ENCODE peak calls at places on chromosomes 13 and 19, in five cellular contexts. C, R, B, F and D are unnamed samples.
A peak's percentile ranks its signal among the peaks of the same experiment; 100 is the strongest.

GRCh38 chr13:33069365-33069764 is 53.1 kb downstream of the KL start:
- DNase-seq in C (peak; percentile 48), F (peak; percentile 10), R (no peak), B (no peak), D (no peak)

GRCh38 chr13:23956106-23956505 is 58.8 kb upstream of the C1QTNF9B start:
- DNase-seq in B (no peak), R (peak; percentile 31), F (no peak), C (no peak), D (no peak)

GRCh38 chr13:34308725-34309124 is 490.8 kb downstream of the RFC3 start:
- DNase-seq in C (no peak), R (no peak), F (no peak), B (no peak), D (no peak)

GRCh38 chr13:27349458-27349857 is 75.0 kb upstream of the GTF3A start:
- DNase-seq in C (no peak), F (no peak), R (no peak), B (no peak), D (no peak)

GRCh38 chr19:7506385-7507328 is 9.2 kb upstream of the ZNF358 start:
- DNase-seq in B (peak; percentile 52), C (peak; percentile 100), R (peak; percentile 99), F (peak; percentile 86), D (no peak)

GRCh38 chr19:42048992-42049391 is 21.0 kb downstream of the GRIK5 start:
- DNase-seq in C (no peak), R (no peak), F (no peak), B (no peak), D (no peak)

GRCh38 chr13:50592412-50593145 is 250.9 kb downstream of the DLEU7 start:
- DNase-seq in F (no peak), C (no peak), R (no peak), B (no peak), D (no peak)

GRCh38 chr13:110465696-110466095 is 95.8 kb downstream of the RAB20 start:
- DNase-seq in B (no peak), F (no peak), R (no peak), C (no peak), D (no peak)

GRCh38 chr19:5205388-5205787 is 135.2 kb downstream of the PTPRS start:
- DNase-seq in R (no peak), F (no peak), B (no peak), C (no peak), D (no peak)

GRCh38 chr19:17483605-17484002 is 13.3 kb downstream of the SLC27A1 start:
- DNase-seq in F (no peak), R (no peak), B (no peak), C (no peak), D (no peak)

GRCh38 chr19:43638214-43638990 is 1.2 kb downstream of the CADM4 start:
- DNase-seq in R (no peak), B (no peak), C (no peak), F (no peak), D (no peak)

GRCh38 chr13:49084961-49085360 is 109.2 kb downstream of the FNDC3A start:
- DNase-seq in F (no peak), C (no peak), B (no peak), R (no peak), D (no peak)

GRCh38 chr19:58091251-58091995 is 6.6 kb downstream of the ZSCAN18 start:
- DNase-seq in C (peak; percentile 67), B (no peak), R (no peak), F (no peak), D (no peak)

GRCh38 chr13:51380269-51380668 is 40.8 kb downstream of the SERPINE3 start:
- DNase-seq in R (no peak), C (no peak), B (no peak), F (no peak), D (no peak)

GRCh38 chr13:59409651-59410200 is 754.0 kb downstream of the DIAPH3 start:
- DNase-seq in B (no peak), C (peak; percentile 86), F (no peak), R (no peak), D (no peak)

GRCh38 chr13:64900039-64900438 is 2330.1 kb downstream of the PCDH9 start:
- DNase-seq in R (no peak), C (no peak), F (no peak), B (no peak), D (no peak)

GRCh38 chr13:93690139-93690538 is 463.5 kb downstream of the GPC6 start:
- DNase-seq in B (peak; percentile 10), C (peak; percentile 80), F (no peak), R (no peak), D (no peak)

GRCh38 chr13:110886475-110887241 is 28.2 kb downstream of the ANKRD10 start:
- DNase-seq in B (no peak), F (no peak), C (peak; percentile 59), R (no peak), D (no peak)

GRCh38 chr13:108495686-108496363 is 133.6 kb upstream of the MYO16 start:
- DNase-seq in C (peak; percentile 64), R (no peak), B (no peak), F (no peak), D (no peak)

GRCh38 chr13:99922631-99923404 is 48.7 kb downstream of the ZIC5 start:
- DNase-seq in R (no peak), B (no peak), C (no peak), F (no peak), D (no peak)

GRCh38 chr13:67367385-67367784 is 137.2 kb upstream of the PCDH9 start:
- DNase-seq in B (no peak), C (no peak), R (no peak), F (no peak), D (no peak)

GRCh38 chr13:20673711-20674110 is 29.8 kb upstream of the IL17D start:
- DNase-seq in C (no peak), F (no peak), B (no peak), R (no peak), D (no peak)

GRCh38 chr13:101919541-101920306 is 467.2 kb downstream of the ITGBL1 start:
- DNase-seq in F (no peak), C (peak; percentile 77), B (no peak), R (no peak), D (no peak)

GRCh38 chr19:47093841-47094240 is 19.7 kb downstream of the ZC3H4 start:
- DNase-seq in C (no peak), B (no peak), R (no peak), F (no peak), D (no peak)

GRCh38 chr13:42964681-42965305 is 27.2 kb downstream of the EPSTI1 start:
- DNase-seq in B (no peak), R (no peak), F (no peak), C (no peak), D (no peak)

GRCh38 chr19:16922592-16922934 is 33.8 kb downstream of the F2RL3 start:
- DNase-seq in R (no peak), B (no peak), C (no peak), F (no peak), D (no peak)

DNA sequence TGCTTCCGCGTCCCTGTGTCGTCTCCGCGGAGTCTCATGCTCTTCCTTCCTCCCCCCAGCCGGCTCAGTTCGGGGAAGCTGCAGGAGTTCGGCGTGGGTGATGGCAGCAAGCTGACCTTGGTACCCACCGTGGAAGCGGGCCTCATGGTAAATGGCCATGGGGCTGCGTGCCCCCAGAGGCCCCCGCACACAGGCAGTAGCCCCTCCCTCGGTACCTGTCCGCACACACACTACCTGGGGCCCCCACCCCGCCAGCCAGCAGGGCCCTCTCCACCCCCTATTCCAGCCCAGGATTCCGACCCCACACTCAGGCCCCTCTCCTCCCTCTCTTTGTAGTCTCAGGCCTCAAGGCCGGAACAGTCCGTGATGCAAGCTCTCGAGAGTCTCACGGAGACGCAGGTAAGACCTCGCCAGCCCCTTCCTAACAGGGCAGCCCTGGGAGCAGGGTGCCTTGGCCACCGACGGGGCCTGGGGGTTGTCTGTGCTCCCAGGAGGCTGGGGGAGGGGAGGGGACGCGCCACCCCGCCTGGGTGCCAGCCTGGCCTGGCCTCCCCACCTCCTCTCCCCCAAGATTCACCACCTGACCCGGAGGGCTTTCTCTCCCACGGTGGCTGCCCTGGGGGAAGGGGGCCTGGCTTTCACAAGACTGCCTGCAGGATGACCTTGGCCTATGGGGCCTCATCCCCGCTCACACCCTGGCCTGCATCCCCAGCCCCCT is 3.3 kb downstream of the MIDN start:
- DNase-seq in C (no peak), F (no peak), R (no peak), B (peak; percentile 90), D (no peak)
- TF ChIP-seq REST in C (no peak), F (no peak), R (no peak), B (no peak), D (no peak)

GRCh38 chr19:10269333-10270179 is 1.4 kb upstream of the ICAM1 start:
- DNase-seq in B (peak; percentile 51), R (peak; percentile 47), C (peak; percentile 89), F (peak; percentile 85), D (no peak)
- TF ChIP-seq EZH2 in B (no peak), R (no peak), C (peak; percentile 21), F (no peak), D (no peak)

GRCh38 chr13:97199451-97199850 is 22.7 kb upstream of the MBNL2 start:
- DNase-seq in F (no peak), R (no peak), C (no peak), B (no peak), D (no peak)

GRCh38 chr13:97196340-97196739 is 25.8 kb upstream of the MBNL2 start:
- DNase-seq in R (no peak), F (no peak), B (no peak), C (no peak), D (no peak)

GRCh38 chr13:97200081-97200942 is 21.8 kb upstream of the MBNL2 start:
- DNase-seq in F (no peak), B (no peak), C (no peak), R (no peak), D (no peak)

GRCh38 chr13:97202761-97203160 is 19.4 kb upstream of the MBNL2 start:
- DNase-seq in R (no peak), C (no peak), B (no peak), F (no peak), D (no peak)

DNA sequence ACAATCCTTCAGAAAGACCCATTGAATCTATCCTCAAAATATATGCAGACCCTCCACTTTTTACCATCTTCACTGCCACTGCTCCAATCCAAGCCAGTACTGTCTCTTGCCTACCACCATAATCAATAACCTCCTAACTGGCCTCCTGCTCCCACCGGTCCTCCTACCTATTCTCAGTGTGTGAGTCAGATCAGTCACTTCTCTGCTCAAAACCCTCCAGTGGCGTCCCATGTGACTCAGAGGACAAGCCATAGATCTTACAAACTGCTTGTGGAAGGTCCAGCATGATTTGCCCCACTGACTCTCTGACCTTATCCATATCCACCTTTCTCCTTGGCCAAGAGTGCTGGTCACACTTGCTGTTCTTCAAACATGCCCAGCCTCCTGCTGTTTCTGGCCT is 23.4 kb upstream of the MBNL2 start:
- DNase-seq in R (no peak), F (no peak), B (no peak), C (no peak), D (no peak)
- H3K79me2 ChIP-seq in R (no peaks in the 10 kb centered on the region), F (no peaks in the 10 kb centered on the region), B (no peaks in the 10 kb centered on the region), C (no peaks in the 10 kb centered on the region), D (no peaks in the 10 kb centered on the region)

GRCh38 chr19:52274191-52274590 is 4.8 kb downstream of the ZNF766 start:
- DNase-seq in B (no peak), F (no peak), C (no peak), R (no peak), D (no peak)

GRCh38 chr19:52273301-52273700 is 3.9 kb downstream of the ZNF766 start:
- DNase-seq in B (no peak), C (no peak), F (no peak), R (no peak), D (no peak)

DNA sequence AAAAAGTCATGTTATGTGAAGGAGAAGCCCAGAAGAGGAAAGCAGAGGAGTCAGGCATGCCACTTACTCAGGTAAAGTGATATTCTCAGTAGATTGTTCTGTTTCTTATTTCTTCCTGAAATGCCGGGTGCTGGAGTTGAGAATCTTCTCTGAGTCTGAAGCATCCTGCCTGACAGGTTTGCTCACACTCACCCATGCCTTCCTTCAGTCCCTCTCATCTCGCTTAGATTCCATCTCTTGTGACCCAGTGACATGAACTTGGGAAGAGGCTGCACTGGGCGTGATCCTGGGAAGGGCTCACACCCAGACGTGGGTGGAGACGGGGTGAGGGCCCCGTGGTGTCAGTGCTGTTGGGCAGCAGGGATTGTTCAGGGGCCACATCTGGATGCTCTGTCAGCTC is 8.1 kb downstream of the ZNF766 start:
- DNase-seq in F (no peak), C (no peak), B (no peak), R (no peak), D (no peak)
- TF ChIP-seq REST in F (no peak), C (no peak), B (no peak), R (no peak), D (no peak)